ENCODE peak calls at places on chromosomes 6 and 20, in eight cellular contexts. W is HT1080; G is CD8-positive, alpha-beta T cell; P is left ventricle myocardium superior; K is progenitor cell of endocrine pancreas; U is activated effector memory CD4-positive, alpha-beta T cell treated with anti-CD3 and anti-CD28 coated beads, Interleukin-2, amount 50 U/mL, for 16 hours; C is GM23248; Y is NK-92 treated with Interleukin-12 subunit alpha and Interleukin-12 subunit beta, amount 100 ng/mL, for 24 hours. Q is an unnamed sample.

GRCh38 chr6:7541175-7542064 is at the start of gene DSP:
- DNase-seq in Y (no peak), P (peak; percentile 88), U (peak; percentile 68), G (no peak), C (peak; percentile 83), W (peak; percentile 17), K (peak; percentile 82), Q (peak; percentile 86)

GRCh38 chr20:35620818-35621559 is 5.4 kb downstream of the SPAG4 start:
- DNase-seq in U (no peak), G (no peak), K (no peak), Y (no peak), W (no peak), C (no peak), P (no peak), Q (no peak)

GRCh38 chr20:31675828-31676533 is 38.3 kb downstream of the COX4I2 start:
- DNase-seq in K (no peak), P (no peak), G (peak; percentile 38), C (peak; percentile 20), U (peak; percentile 84), W (peak; percentile 36), Y (peak; percentile 63), Q (no peak)

GRCh38 chr20:36881331-36881730 is 5.4 kb downstream of the TLDC2 start:
- DNase-seq in G (no peak), Y (no peak), P (no peak), U (no peak), K (no peak), C (no peak), W (no peak), Q (no peak)

GRCh38 chr6:15512126-15512525 is 150.7 kb downstream of the DTNBP1 start:
- DNase-seq in G (no peak), C (peak; percentile 30), P (peak; percentile 66), Y (no peak), U (no peak), W (no peak), K (no peak), Q (peak; percentile 47)

GRCh38 chr6:90605749-90606344 is 19.0 kb upstream of the MAP3K7 start:
- DNase-seq in C (no peak), W (no peak), G (no peak), K (no peak), U (no peak), Y (no peak), P (no peak), Q (no peak)

GRCh38 chr6:56755040-56755439 is 112.4 kb upstream of the DST start:
- DNase-seq in P (no peak), C (no peak), K (no peak), W (no peak), G (no peak), U (no peak), Y (no peak), Q (no peak)

GRCh38 chr20:32585011-32585518 is at the start of gene NOL4L:
- DNase-seq in U (peak; percentile 78), W (no peak), P (peak; percentile 58), C (peak; percentile 55), Y (no peak), K (peak; percentile 39), G (peak; percentile 24), Q (no peak)

GRCh38 chr6:168157272-168158007 is 78.4 kb upstream of the FRMD1 start:
- DNase-seq in C (peak; percentile 94), K (no peak), P (no peak), W (peak; percentile 67), Y (no peak), U (no peak), G (no peak), Q (peak; percentile 65)

GRCh38 chr6:82259389-82259788 is 11.8 kb upstream of the IBTK start:
- DNase-seq in W (no peak), C (no peak), P (no peak), Y (no peak), U (no peak), K (no peak), G (no peak), Q (no peak)